ENCODE peak calls at places on chromosomes 12 and 14, in six cellular contexts. I, C, E, O, J and R are unnamed samples.

GRCh38 chr12:107903377-107904061 is 129.0 kb downstream of the ASCL4 start:
- DNase-seq in I (no peak), J (peak; percentile 91), C (no peak), O (no peak), E (no peak), R (no peak)

GRCh38 chr14:77086017-77086727 is 11.9 kb upstream of the CIPC start:
- DNase-seq in O (peak; percentile 53), I (peak; percentile 25), E (no peak), J (no peak), C (no peak), R (no peak)

GRCh38 chr12:31726575-31726974 is 2.2 kb downstream of the AMN1 start:
- DNase-seq in O (no peak), I (no peak), C (no peak), J (no peak), E (no peak), R (no peak)

GRCh38 chr14:50666772-50667490 is 1.2 kb downstream of the SAV1 start:
- DNase-seq in C (peak; percentile 3), J (peak; percentile 33), O (peak; percentile 77), E (peak; percentile 74), I (peak; percentile 37), R (peak; percentile 79)

GRCh38 chr12:104951759-104952509 is 6.2 kb downstream of the SLC41A2 start:
- DNase-seq in O (no peak), C (no peak), J (no peak), I (no peak), E (no peak), R (peak; percentile 41)

GRCh38 chr14:65371784-65372183 is 40.7 kb upstream of the FUT8 start:
- DNase-seq in I (no peak), O (no peak), E (no peak), C (no peak), J (no peak), R (no peak)

GRCh38 chr12:26867084-26867483 is 34.1 kb upstream of the ITPR2 start:
- DNase-seq in I (no peak), J (no peak), C (no peak), E (no peak), O (peak; percentile 34), R (peak; percentile 12)

GRCh38 chr14:87148655-87149054 is 844.3 kb downstream of the GALC start:
- DNase-seq in E (no peak), I (no peak), O (no peak), C (no peak), J (no peak), R (no peak)

GRCh38 chr14:69715725-69716482 is 51.0 kb upstream of the SRSF5 start:
- DNase-seq in O (peak; percentile 98), J (peak; percentile 95), E (peak; percentile 92), I (no peak), C (no peak), R (peak; percentile 94)

GRCh38 chr12:41980390-41980789 is 164.3 kb downstream of the GXYLT1 start:
- DNase-seq in E (no peak), C (no peak), I (no peak), J (no peak), O (no peak), R (no peak)

GRCh38 chr14:95522116-95522515 is 5.7 kb upstream of the SYNE3 start:
- DNase-seq in J (no peak), C (no peak), E (no peak), O (no peak), I (no peak), R (no peak)

GRCh38 chr14:78633747-78634146 is 463.6 kb downstream of the NRXN3 start:
- DNase-seq in J (peak; percentile 88), O (no peak), I (no peak), E (no peak), C (no peak), R (no peak)

GRCh38 chr14:57732886-57733285 is 133.0 kb downstream of the SLC35F4 start:
- DNase-seq in J (peak; percentile 47), I (no peak), C (no peak), O (peak; percentile 77), E (no peak), R (peak; percentile 65)

GRCh38 chr12:121579190-121579791 is 1.5 kb downstream of the KDM2B start:
- DNase-seq in O (peak; percentile 24), J (peak; percentile 45), I (no peak), E (peak; percentile 71), C (no peak), R (no peak)

GRCh38 chr14:21102472-21103164 is 1.8 kb downstream of the TMEM253 start:
- DNase-seq in O (no peak), E (no peak), J (no peak), I (no peak), C (no peak), R (no peak)